ENCODE peak calls at places on chromosomes 13 and 19, in eight cellular contexts. One of them, this sample, is unnamed. For H4K20me1, the result is how much of the 10 kb centered on the place peaks cover.

GRCh38 chr13:32246468-32246867 is 68.7 kb downstream of the ZAR1L start:
- DNase-seq in mammary epithelial cell: peak
- DNase-seq in H9: peak
- DNase-seq in HCT116: peak
- DNase-seq in hepatocyte: peak
- DNase-seq in OCI-LY7: peak
- DNase-seq in GM12878: no peak
- DNase-seq in IMR-90: peak
- DNase-seq in this sample: peak

GRCh38 chr19:18417250-18418033 is 1.8 kb upstream of the SSBP4 start:
- DNase-seq in mammary epithelial cell: no peak
- DNase-seq in H9: peak
- DNase-seq in HCT116: no peak
- DNase-seq in hepatocyte: peak
- DNase-seq in OCI-LY7: no peak
- DNase-seq in GM12878: no peak
- DNase-seq in IMR-90: peak
- DNase-seq in this sample: peak

GRCh38 chr19:54928299-54928698 is 19.0 kb downstream of the NLRP7 start:
- DNase-seq in mammary epithelial cell: no peak
- DNase-seq in H9: no peak
- DNase-seq in HCT116: peak
- DNase-seq in hepatocyte: no peak
- DNase-seq in OCI-LY7: peak
- DNase-seq in GM12878: no peak
- DNase-seq in IMR-90: no peak
- DNase-seq in this sample: no peak

GRCh38 chr13:29918845-29919244 is 68.4 kb upstream of the UBL3 start:
- DNase-seq in mammary epithelial cell: peak
- DNase-seq in H9: no peak
- DNase-seq in HCT116: no peak
- DNase-seq in hepatocyte: no peak
- DNase-seq in OCI-LY7: no peak
- DNase-seq in GM12878: no peak
- DNase-seq in IMR-90: peak
- DNase-seq in this sample: peak

GRCh38 chr13:111521691-111522229 is 201.3 kb downstream of the TEX29 start:
- DNase-seq in mammary epithelial cell: no peak
- DNase-seq in H9: no peak
- DNase-seq in HCT116: no peak
- DNase-seq in hepatocyte: no peak
- DNase-seq in OCI-LY7: no peak
- DNase-seq in GM12878: no peak
- DNase-seq in IMR-90: no peak
- DNase-seq in this sample: no peak

GRCh38 chr19:50601407-50602088 is 33.3 kb upstream of the LRRC4B start:
- DNase-seq in mammary epithelial cell: no peak
- DNase-seq in H9: no peak
- DNase-seq in HCT116: no peak
- DNase-seq in hepatocyte: no peak
- DNase-seq in OCI-LY7: no peak
- DNase-seq in GM12878: no peak
- DNase-seq in IMR-90: no peak
- DNase-seq in this sample: no peak

GRCh38 chr19:12766051-12766521 is 9.3 kb downstream of the HOOK2 start:
- DNase-seq in mammary epithelial cell: peak
- DNase-seq in H9: peak
- DNase-seq in HCT116: no peak
- DNase-seq in hepatocyte: peak
- DNase-seq in OCI-LY7: peak
- DNase-seq in GM12878: no peak
- DNase-seq in IMR-90: peak
- DNase-seq in this sample: peak

GRCh38 chr19:19385900-19386339 is 19.6 kb upstream of the GATAD2A start:
- DNase-seq in mammary epithelial cell: no peak
- DNase-seq in H9: peak
- DNase-seq in HCT116: no peak
- DNase-seq in hepatocyte: no peak
- DNase-seq in OCI-LY7: peak
- DNase-seq in GM12878: no peak
- DNase-seq in IMR-90: no peak
- DNase-seq in this sample: no peak

GRCh38 chr13:84653915-84654534 is 771.8 kb upstream of the SLITRK1 start:
- DNase-seq in mammary epithelial cell: no peak
- DNase-seq in H9: no peak
- DNase-seq in HCT116: no peak
- DNase-seq in hepatocyte: no peak
- DNase-seq in OCI-LY7: no peak
- DNase-seq in GM12878: no peak
- DNase-seq in IMR-90: no peak
- DNase-seq in this sample: no peak

GRCh38 chr13:71460179-71460578 is 406.8 kb downstream of the DACH1 start:
- DNase-seq in mammary epithelial cell: peak
- DNase-seq in H9: no peak
- DNase-seq in HCT116: no peak
- DNase-seq in hepatocyte: no peak
- DNase-seq in OCI-LY7: no peak
- DNase-seq in GM12878: no peak
- DNase-seq in IMR-90: no peak
- DNase-seq in this sample: peak

GRCh38 chr13:78680064-78680463 is 21.1 kb upstream of the OBI1 start:
- DNase-seq in mammary epithelial cell: no peak
- DNase-seq in H9: no peak
- DNase-seq in HCT116: no peak
- DNase-seq in hepatocyte: no peak
- DNase-seq in OCI-LY7: no peak
- DNase-seq in GM12878: no peak
- DNase-seq in IMR-90: no peak
- DNase-seq in this sample: no peak

GRCh38 chr13:112153364-112153763 is 86.4 kb downstream of the SOX1 start:
- DNase-seq in mammary epithelial cell: no peak
- DNase-seq in H9: no peak
- DNase-seq in HCT116: no peak
- DNase-seq in hepatocyte: no peak
- DNase-seq in OCI-LY7: no peak
- DNase-seq in GM12878: no peak
- DNase-seq in IMR-90: no peak
- DNase-seq in this sample: no peak

GRCh38 chr19:1847348-1847683 is 967 bp downstream of the REXO1 start:
- DNase-seq in mammary epithelial cell: no peak
- DNase-seq in H9: no peak
- DNase-seq in HCT116: no peak
- DNase-seq in hepatocyte: no peak
- DNase-seq in OCI-LY7: no peak
- DNase-seq in GM12878: no peak
- DNase-seq in IMR-90: no peak
- DNase-seq in this sample: peak
- H4K20me1 ChIP-seq in mammary epithelial cell: under half
- H4K20me1 ChIP-seq in H9: under half
- H4K20me1 ChIP-seq in HCT116: under half
- H4K20me1 ChIP-seq in hepatocyte: half or more
- H4K20me1 ChIP-seq in OCI-LY7: under half
- H4K20me1 ChIP-seq in GM12878: under half
- H4K20me1 ChIP-seq in IMR-90: half or more
- H4K20me1 ChIP-seq in this sample: half or more

GRCh38 chr13:46639033-46639981 is 86.3 kb downstream of the LRCH1 start:
- DNase-seq in mammary epithelial cell: no peak
- DNase-seq in H9: no peak
- DNase-seq in HCT116: no peak
- DNase-seq in hepatocyte: peak
- DNase-seq in OCI-LY7: no peak
- DNase-seq in GM12878: peak
- DNase-seq in IMR-90: no peak
- DNase-seq in this sample: peak
- H4K20me1 ChIP-seq in mammary epithelial cell: under half
- H4K20me1 ChIP-seq in H9: under half
- H4K20me1 ChIP-seq in HCT116: under half
- H4K20me1 ChIP-seq in hepatocyte: under half
- H4K20me1 ChIP-seq in OCI-LY7: under half
- H4K20me1 ChIP-seq in GM12878: under half
- H4K20me1 ChIP-seq in IMR-90: under half
- H4K20me1 ChIP-seq in this sample: half or more

GRCh38 chr13:40963927-40964326 is 55.2 kb downstream of the ELF1 start:
- DNase-seq in mammary epithelial cell: peak
- DNase-seq in H9: no peak
- DNase-seq in HCT116: peak
- DNase-seq in hepatocyte: peak
- DNase-seq in OCI-LY7: no peak
- DNase-seq in GM12878: no peak
- DNase-seq in IMR-90: peak
- DNase-seq in this sample: peak
- H4K20me1 ChIP-seq in mammary epithelial cell: under half
- H4K20me1 ChIP-seq in H9: under half
- H4K20me1 ChIP-seq in HCT116: under half
- H4K20me1 ChIP-seq in hepatocyte: half or more
- H4K20me1 ChIP-seq in OCI-LY7: half or more
- H4K20me1 ChIP-seq in GM12878: under half
- H4K20me1 ChIP-seq in IMR-90: under half
- H4K20me1 ChIP-seq in this sample: under half

GRCh38 chr19:3094638-3095374 is 644 bp downstream of the GNA11 start:
- DNase-seq in mammary epithelial cell: peak
- DNase-seq in H9: no peak
- DNase-seq in HCT116: no peak
- DNase-seq in hepatocyte: peak
- DNase-seq in OCI-LY7: peak
- DNase-seq in GM12878: no peak
- DNase-seq in IMR-90: peak
- DNase-seq in this sample: no peak

GRCh38 chr19:3095375-3096191 is 1.4 kb downstream of the GNA11 start:
- DNase-seq in mammary epithelial cell: peak
- DNase-seq in H9: peak
- DNase-seq in HCT116: no peak
- DNase-seq in hepatocyte: peak
- DNase-seq in OCI-LY7: no peak
- DNase-seq in GM12878: no peak
- DNase-seq in IMR-90: no peak
- DNase-seq in this sample: no peak

GRCh38 chr19:3097442-3097871 is 3.3 kb downstream of the GNA11 start:
- DNase-seq in mammary epithelial cell: peak
- DNase-seq in H9: no peak
- DNase-seq in HCT116: no peak
- DNase-seq in hepatocyte: no peak
- DNase-seq in OCI-LY7: no peak
- DNase-seq in GM12878: no peak
- DNase-seq in IMR-90: no peak
- DNase-seq in this sample: no peak

GRCh38 chr19:3096902-3097326 is 2.8 kb downstream of the GNA11 start:
- DNase-seq in mammary epithelial cell: no peak
- DNase-seq in H9: no peak
- DNase-seq in HCT116: no peak
- DNase-seq in hepatocyte: peak
- DNase-seq in OCI-LY7: no peak
- DNase-seq in GM12878: no peak
- DNase-seq in IMR-90: no peak
- DNase-seq in this sample: no peak

GRCh38 chr19:3096267-3096901 is 2.2 kb downstream of the GNA11 start:
- DNase-seq in mammary epithelial cell: no peak
- DNase-seq in H9: no peak
- DNase-seq in HCT116: no peak
- DNase-seq in hepatocyte: peak
- DNase-seq in OCI-LY7: no peak
- DNase-seq in GM12878: no peak
- DNase-seq in IMR-90: no peak
- DNase-seq in this sample: no peak
- H4K20me1 ChIP-seq in mammary epithelial cell: under half
- H4K20me1 ChIP-seq in H9: under half
- H4K20me1 ChIP-seq in HCT116: under half
- H4K20me1 ChIP-seq in hepatocyte: half or more
- H4K20me1 ChIP-seq in OCI-LY7: under half
- H4K20me1 ChIP-seq in GM12878: under half
- H4K20me1 ChIP-seq in IMR-90: half or more
- H4K20me1 ChIP-seq in this sample: half or more

DNA sequence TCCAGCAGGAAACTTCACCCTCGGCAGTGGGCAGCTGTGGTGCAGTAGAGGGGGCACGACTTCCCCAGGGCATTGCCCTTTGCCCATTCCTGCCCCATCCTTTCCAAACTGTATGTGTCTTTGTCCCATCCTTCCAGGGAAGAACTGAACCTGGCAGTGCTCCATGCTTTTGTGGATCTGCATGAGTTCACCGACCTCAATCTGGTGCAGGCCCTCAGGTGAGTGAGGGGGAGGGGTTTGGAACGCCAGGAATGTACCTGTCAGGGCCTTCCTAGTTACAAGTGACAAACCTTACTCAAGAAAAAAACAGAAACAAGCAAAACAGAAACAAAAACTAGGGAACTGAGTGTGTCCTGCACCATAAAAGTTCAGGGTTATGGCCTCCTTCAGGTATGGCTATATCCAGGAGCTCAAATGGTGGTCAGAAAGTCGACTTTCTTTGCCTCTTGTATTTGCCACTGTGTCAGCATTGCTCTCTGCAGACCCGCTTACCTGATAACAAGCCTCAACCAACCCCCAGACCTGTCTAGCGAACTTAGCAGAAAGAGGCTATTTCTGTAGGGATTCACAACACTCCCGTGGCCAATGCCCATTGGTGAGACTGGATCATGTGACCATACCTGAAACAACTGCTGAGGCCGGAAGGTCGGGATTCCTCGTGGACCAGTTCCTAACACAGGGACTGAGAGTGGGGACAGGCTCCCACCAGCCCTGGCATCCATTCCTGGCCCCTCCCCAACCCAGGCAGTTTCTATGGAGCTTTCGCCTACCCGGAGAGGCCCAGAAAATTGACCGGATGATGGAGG is 4.2 kb downstream of the CYTH2 start:
- DNase-seq in mammary epithelial cell: peak
- DNase-seq in H9: no peak
- DNase-seq in HCT116: no peak
- DNase-seq in hepatocyte: no peak
- DNase-seq in OCI-LY7: no peak
- DNase-seq in GM12878: no peak
- DNase-seq in IMR-90: no peak
- DNase-seq in this sample: no peak
- H4K20me1 ChIP-seq in mammary epithelial cell: under half
- H4K20me1 ChIP-seq in H9: under half
- H4K20me1 ChIP-seq in HCT116: under half
- H4K20me1 ChIP-seq in hepatocyte: under half
- H4K20me1 ChIP-seq in OCI-LY7: under half
- H4K20me1 ChIP-seq in GM12878: under half
- H4K20me1 ChIP-seq in IMR-90: half or more
- H4K20me1 ChIP-seq in this sample: half or more

DNA sequence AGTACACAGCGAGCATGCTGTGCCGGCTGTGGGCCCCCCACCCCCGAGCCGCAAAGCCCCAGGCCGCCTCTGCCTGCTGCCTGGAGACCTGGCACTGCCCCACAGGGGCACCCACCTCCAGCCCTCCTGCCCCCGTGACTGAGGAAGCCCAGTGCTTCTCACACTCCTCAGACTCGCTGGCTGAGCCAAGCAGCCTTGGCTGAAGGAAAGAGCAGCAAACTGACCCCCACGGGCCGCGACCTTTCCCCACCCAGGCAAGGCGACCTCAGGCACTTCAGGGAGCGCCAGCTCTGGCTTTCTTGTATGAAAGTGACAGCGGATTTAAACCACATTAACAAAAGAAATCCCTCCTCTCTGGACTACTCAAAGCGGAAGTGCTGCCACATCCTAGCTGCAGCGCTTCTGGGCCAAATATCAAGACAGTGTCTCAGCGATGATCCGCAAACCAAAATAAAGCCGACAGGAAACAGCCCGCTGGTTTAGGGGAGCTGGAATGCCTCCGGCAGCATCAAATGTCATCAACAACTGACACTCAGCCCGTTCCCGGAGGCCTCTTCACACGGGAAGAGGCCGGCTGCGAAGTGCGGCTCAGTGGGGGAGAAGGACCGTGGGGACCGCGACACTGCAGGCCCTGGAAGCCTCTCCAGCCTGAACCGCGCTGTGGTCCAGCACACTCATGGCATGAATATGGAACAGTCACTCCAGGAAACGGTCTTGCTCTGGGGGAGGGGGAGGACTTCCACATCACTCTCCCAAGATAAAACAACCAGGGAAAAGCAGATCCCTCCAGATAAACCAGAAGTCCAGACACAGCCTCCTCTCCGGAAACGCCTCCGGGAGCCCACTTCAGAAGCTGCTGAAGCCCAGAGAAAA is 1.5 kb downstream of the RASA3 start:
- DNase-seq in mammary epithelial cell: peak
- DNase-seq in H9: peak
- DNase-seq in HCT116: no peak
- DNase-seq in hepatocyte: peak
- DNase-seq in OCI-LY7: no peak
- DNase-seq in GM12878: no peak
- DNase-seq in IMR-90: peak
- DNase-seq in this sample: peak
- H4K20me1 ChIP-seq in mammary epithelial cell: under half
- H4K20me1 ChIP-seq in H9: under half
- H4K20me1 ChIP-seq in HCT116: under half
- H4K20me1 ChIP-seq in hepatocyte: under half
- H4K20me1 ChIP-seq in OCI-LY7: under half
- H4K20me1 ChIP-seq in GM12878: under half
- H4K20me1 ChIP-seq in IMR-90: half or more
- H4K20me1 ChIP-seq in this sample: half or more

This sample was measured in astrocyte.